ENCODE peak calls at places on chromosomes 6 and 20, in seven cellular contexts. G is PC-9, A is ascending aorta, N is astrocyte, H is upper lobe of right lung, E is lung, U is A549. X is an unnamed sample.

GRCh38 chr6:39776581-39776980 is 15.6 kb upstream of the DAAM2 start:
- DNase-seq in G (no peak), A (no peak), N (no peak), H (no peak), E (no peak), U (no peak), X (no peak)

GRCh38 chr6:150492941-150493340 is 106.7 kb upstream of the PLEKHG1 start:
- DNase-seq in G (peak), A (no peak), N (peak), H (no peak), E (no peak), U (no peak), X (no peak)

GRCh38 chr6:44245912-44246662 is 814 bp upstream of the HSP90AB1 start:
- DNase-seq in G (peak), A (peak), N (peak), H (peak), E (peak), U (peak), X (peak)

GRCh38 chr20:45343445-45343866 is 4.8 kb downstream of the SDC4 start:
- DNase-seq in G (peak), A (no peak), N (no peak), H (no peak), E (peak), U (no peak), X (peak)

GRCh38 chr6:128364766-128365519 is 155.5 kb downstream of the PTPRK start:
- DNase-seq in G (no peak), A (no peak), N (no peak), H (no peak), E (no peak), U (no peak), X (no peak)

GRCh38 chr6:111604259-111605099 is 1.2 kb downstream of the TRAF3IP2 start:
- DNase-seq in G (peak), A (peak), N (peak), H (no peak), E (peak), U (no peak), X (no peak)

GRCh38 chr20:31930758-31931157 is 21.1 kb downstream of the PDRG1 start:
- DNase-seq in G (no peak), A (no peak), N (no peak), H (no peak), E (no peak), U (no peak), X (no peak)

GRCh38 chr20:45305262-45305661 is 1.4 kb upstream of the RBPJL start:
- DNase-seq in G (no peak), A (no peak), N (no peak), H (no peak), E (no peak), U (no peak), X (no peak)

GRCh38 chr6:89985744-89986493 is 91.7 kb downstream of the GJA10 start:
- DNase-seq in G (no peak), A (no peak), N (peak), H (no peak), E (no peak), U (no peak), X (no peak)

GRCh38 chr6:156886409-156886808 is 109.2 kb downstream of the ARID1B start:
- DNase-seq in G (no peak), A (no peak), N (no peak), H (no peak), E (peak), U (no peak), X (no peak)

GRCh38 chr6:149210376-149210775 is 107.1 kb upstream of the TAB2 start:
- DNase-seq in G (no peak), A (no peak), N (peak), H (no peak), E (no peak), U (no peak), X (no peak)

GRCh38 chr20:50913976-50914375 is 17.3 kb downstream of the ADNP start:
- DNase-seq in G (no peak), A (no peak), N (peak), H (no peak), E (no peak), U (no peak), X (no peak)

GRCh38 chr6:43878823-43879495 is 108.9 kb downstream of the VEGFA start:
- DNase-seq in G (no peak), A (no peak), N (no peak), H (no peak), E (no peak), U (no peak), X (peak)

GRCh38 chr6:3729603-3730344 is 21.7 kb downstream of the PXDC1 start:
- DNase-seq in G (no peak), A (no peak), N (no peak), H (no peak), E (no peak), U (no peak), X (no peak)

GRCh38 chr20:50689864-50690263 is 1.5 kb downstream of the RIPOR3 start:
- DNase-seq in G (peak), A (no peak), N (no peak), H (no peak), E (no peak), U (no peak), X (no peak)

GRCh38 chr6:33621396-33622388 is 570 bp downstream of the ITPR3 start:
- DNase-seq in G (peak), A (no peak), N (no peak), H (peak), E (peak), U (no peak), X (no peak)

GRCh38 chr6:110999634-111000270 is 17.9 kb downstream of the RPF2 start:
- DNase-seq in G (peak), A (no peak), N (peak), H (no peak), E (no peak), U (no peak), X (no peak)

GRCh38 chr6:111087871-111088667 is 766 bp downstream of the SLC16A10 start:
- DNase-seq in G (no peak), A (no peak), N (no peak), H (peak), E (peak), U (no peak), X (no peak)

GRCh38 chr6:38058022-38058421 is 238.5 kb downstream of the ZFAND3 start:
- DNase-seq in G (peak), A (no peak), N (peak), H (no peak), E (no peak), U (no peak), X (no peak)

GRCh38 chr6:152609125-152609670 is 28.0 kb downstream of the SYNE1 start:
- DNase-seq in G (no peak), A (no peak), N (no peak), H (no peak), E (no peak), U (no peak), X (no peak)

GRCh38 chr6:7106752-7107577 is 796 bp upstream of the RREB1 start:
- DNase-seq in G (no peak), A (no peak), N (no peak), H (peak), E (peak), U (peak), X (no peak)

GRCh38 chr6:84953401-84953800 is 189.0 kb upstream of the TBX18 start:
- DNase-seq in G (no peak), A (no peak), N (no peak), H (no peak), E (no peak), U (no peak), X (no peak)

GRCh38 chr6:79544939-79545450 is 7.8 kb upstream of the LCA5 start:
- DNase-seq in G (peak), A (peak), N (peak), H (peak), E (peak), U (peak), X (peak)

GRCh38 chr6:7737867-7738266 is 12.0 kb downstream of the BMP6 start:
- DNase-seq in G (no peak), A (no peak), N (no peak), H (no peak), E (no peak), U (no peak), X (no peak)

GRCh38 chr6:84652356-84653026 is 111.9 kb downstream of the TBX18 start:
- DNase-seq in G (peak), A (no peak), N (peak), H (no peak), E (no peak), U (peak), X (no peak)

GRCh38 chr6:33915134-33915533 is 111.3 kb upstream of the MLN start:
- DNase-seq in G (no peak), A (no peak), N (no peak), H (no peak), E (no peak), U (no peak), X (no peak)

GRCh38 chr6:149317656-149318571 is at the start of gene TAB2:
- DNase-seq in G (no peak), A (peak), N (no peak), H (peak), E (peak), U (no peak), X (no peak)

GRCh38 chr6:5998741-5999687 is 7.7 kb downstream of the NRN1 start:
- DNase-seq in G (no peak), A (no peak), N (no peak), H (no peak), E (no peak), U (no peak), X (no peak)

GRCh38 chr20:19348582-19348981 is 136.1 kb downstream of the SLC24A3 start:
- DNase-seq in G (no peak), A (no peak), N (no peak), H (no peak), E (no peak), U (no peak), X (no peak)

GRCh38 chr6:29597184-29597583 is 12.3 kb downstream of the OR2H2 start:
- DNase-seq in G (no peak), A (no peak), N (no peak), H (no peak), E (no peak), U (no peak), X (no peak)

GRCh38 chr6:29603456-29603855 is 18.5 kb downstream of the OR2H2 start:
- DNase-seq in G (no peak), A (no peak), N (no peak), H (no peak), E (no peak), U (no peak), X (no peak)

GRCh38 chr6:29598348-29598747 is 13.4 kb downstream of the OR2H2 start:
- DNase-seq in G (no peak), A (no peak), N (no peak), H (no peak), E (no peak), U (no peak), X (no peak)

GRCh38 chr6:29603930-29604329 is 19.0 kb downstream of the OR2H2 start:
- DNase-seq in G (no peak), A (no peak), N (no peak), H (no peak), E (no peak), U (no peak), X (no peak)

DNA sequence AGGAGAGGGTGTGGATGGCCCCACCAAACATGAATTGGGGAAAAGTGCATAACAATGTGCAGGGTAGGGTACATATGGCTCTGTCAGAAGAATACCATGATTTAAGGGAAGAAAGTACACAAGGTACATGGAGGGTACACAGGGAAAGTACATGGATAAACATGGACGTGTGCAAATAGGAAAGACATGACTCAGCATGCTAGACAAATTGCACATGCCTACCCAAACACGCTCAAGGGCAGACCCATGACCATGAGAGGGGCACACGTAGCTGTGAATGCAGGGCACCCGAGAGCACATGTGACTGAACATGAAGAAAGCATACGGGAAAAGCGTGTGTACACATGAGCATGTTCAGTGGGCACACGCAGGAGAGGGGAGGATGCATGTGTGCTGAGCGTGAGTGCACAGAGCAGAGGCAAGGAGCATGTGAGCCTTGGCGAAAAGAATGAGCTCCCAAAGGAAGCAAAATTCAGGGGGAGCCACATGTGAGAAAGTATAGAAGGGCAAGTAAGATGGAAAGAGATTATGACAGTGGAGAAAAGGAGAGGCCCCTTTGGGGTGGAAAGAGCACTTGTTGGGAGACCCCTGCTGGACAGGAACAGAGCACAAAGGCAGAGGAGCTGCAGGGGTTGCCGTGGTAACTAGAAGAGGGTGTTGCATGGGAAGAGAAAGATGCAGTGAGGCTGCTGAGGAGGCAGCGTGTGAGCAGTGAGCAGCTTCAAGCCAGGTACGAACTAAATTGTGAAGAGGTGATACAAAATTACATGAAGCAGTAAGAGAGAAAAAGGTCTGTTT is 17.8 kb downstream of the OR2H2 start:
- DNase-seq in G (no peak), A (no peak), N (peak), H (no peak), E (no peak), U (peak), X (no peak)
- TF ChIP-seq CTCF in G (peak), A (no peak), N (peak), H (no peak), E (no peak), U (peak), X (peak)

GRCh38 chr6:106103728-106104109 is 17.6 kb downstream of the PRDM1 start:
- DNase-seq in G (peak), A (no peak), N (no peak), H (no peak), E (no peak), U (no peak), X (peak)
- H3K4me3 ChIP-seq in G (no peak), A (no peak), N (no peak), H (peak), E (no peak), U (no peak), X (no peak)

GRCh38 chr6:63963756-63964315 is 328.2 kb downstream of the PHF3 start:
- DNase-seq in G (no peak), A (no peak), N (no peak), H (no peak), E (no peak), U (no peak), X (no peak)
- TF ChIP-seq CTCF in G (no peak), A (no peak), N (no peak), H (no peak), E (no peak), U (no peak), X (peak)

GRCh38 chr6:116060572-116061283 is at the start of gene FRK:
- DNase-seq in G (peak), A (peak), N (no peak), H (no peak), E (peak), U (peak), X (peak)
- H3K4me3 ChIP-seq in G (peak), A (peak), N (peak), H (peak), E (peak), U (peak), X (peak)

DNA sequence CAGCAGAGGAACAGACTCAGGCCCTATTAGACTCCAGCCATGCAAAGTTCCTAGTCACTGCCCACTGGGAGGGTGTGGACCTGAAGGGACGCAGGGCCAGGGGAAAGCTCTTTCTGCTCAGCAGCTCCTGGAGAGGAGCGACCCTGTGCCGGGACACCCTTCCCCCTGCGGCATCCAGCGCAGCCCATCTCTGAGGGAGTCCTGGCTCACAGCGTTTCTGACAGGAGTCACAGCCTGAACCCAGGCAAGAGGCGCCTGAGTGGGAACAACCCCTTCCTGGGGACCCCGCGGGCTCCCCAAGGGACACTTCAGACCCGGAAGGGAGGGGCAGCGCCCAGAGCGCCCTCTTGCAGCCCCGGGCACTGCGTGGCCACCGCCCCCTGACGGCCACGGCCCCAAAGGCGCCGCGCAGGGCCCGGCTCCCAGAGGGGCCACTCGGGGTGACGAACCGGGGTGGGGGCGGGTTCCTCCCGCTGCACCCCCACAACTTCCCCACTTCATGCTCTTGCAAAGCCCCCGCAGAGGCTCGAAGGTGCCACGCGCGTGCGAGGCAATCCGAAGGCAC is 853 bp downstream of the UCKL1 start:
- DNase-seq in G (peak), A (no peak), N (no peak), H (peak), E (no peak), U (no peak), X (no peak)
- TF ChIP-seq CTCF in G (peak), A (peak), N (no peak), H (peak), E (peak), U (peak), X (peak)

GRCh38 chr6:161257778-161258457 is 15.9 kb downstream of the AGPAT4 start:
- DNase-seq in G (no peak), A (peak), N (peak), H (no peak), E (no peak), U (peak), X (no peak)
- H3K4me3 ChIP-seq in G (no peak), A (no peak), N (peak), H (no peak), E (no peak), U (no peak), X (no peak)

GRCh38 chr6:167758309-167759023 is 68.2 kb upstream of the AFDN start:
- DNase-seq in G (no peak), A (no peak), N (no peak), H (peak), E (no peak), U (no peak), X (no peak)
- TF ChIP-seq CTCF in G (no peak), A (no peak), N (no peak), H (no peak), E (no peak), U (no peak), X (no peak)

GRCh38 chr20:52047811-52048302 is 143.7 kb downstream of the ZFP64 start:
- DNase-seq in G (no peak), A (no peak), N (peak), H (no peak), E (no peak), U (no peak), X (no peak)
- H3K4me3 ChIP-seq in G (no peak), A (no peak), N (peak), H (no peak), E (no peak), U (no peak), X (no peak)

GRCh38 chr6:35441205-35441604 is 10.9 kb upstream of the FANCE start:
- DNase-seq in G (no peak), A (no peak), N (no peak), H (no peak), E (no peak), U (no peak), X (no peak)
- TF ChIP-seq CTCF in G (no peak), A (no peak), N (no peak), H (no peak), E (no peak), U (no peak), X (no peak)

DNA sequence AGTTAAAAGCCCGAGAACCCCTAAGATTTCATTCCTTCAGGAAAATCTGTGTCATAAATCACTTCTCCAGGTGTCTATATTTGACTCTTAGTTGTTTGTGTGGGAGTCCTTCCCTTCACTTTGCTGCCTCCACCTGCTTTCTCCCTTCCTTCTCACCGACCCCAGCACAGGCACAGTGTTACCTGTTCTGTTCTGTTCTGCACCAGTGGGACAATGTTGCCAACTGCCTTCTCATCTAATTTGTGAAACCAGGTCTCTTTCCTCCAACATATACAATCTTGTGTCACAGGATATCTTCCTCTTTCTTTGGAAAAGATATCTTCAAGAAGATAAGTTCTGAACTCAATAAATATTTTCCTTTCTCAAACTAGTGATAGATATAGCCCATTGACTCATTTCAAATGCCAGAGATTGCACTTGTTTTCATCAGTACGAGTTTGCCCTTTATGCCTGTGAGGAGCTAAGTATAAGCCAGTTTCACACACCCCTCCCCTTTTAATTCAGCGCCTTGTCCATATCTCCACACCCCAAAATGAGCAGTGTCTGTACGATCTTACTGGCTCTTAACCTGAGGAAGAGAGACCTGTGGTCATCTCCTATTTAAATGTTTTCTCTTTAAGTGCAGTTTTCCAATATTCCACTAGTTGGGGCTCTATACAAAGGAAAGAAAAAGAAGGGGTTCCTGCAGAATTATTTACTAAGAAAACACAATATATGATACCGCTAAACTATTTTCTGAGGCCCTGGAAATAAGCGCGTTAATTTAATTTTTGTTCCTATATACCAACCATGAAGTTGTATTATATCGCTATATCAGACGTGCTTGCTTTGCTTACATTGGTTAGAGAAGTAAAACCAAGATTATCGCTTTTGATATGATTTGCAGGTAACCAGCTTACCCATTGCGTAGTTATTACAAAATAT is 81.6 kb upstream of the PREP start:
- DNase-seq in G (peak), A (no peak), N (no peak), H (no peak), E (no peak), U (peak), X (no peak)
- H3K4me3 ChIP-seq in G (no peak), A (no peak), N (no peak), H (no peak), E (no peak), U (no peak), X (no peak)

X was measured in LNCaP clone FGC.